ENCODE peak calls at places on chromosomes 7 and 10, in nine cellular contexts. B is AG10803, C is HL-60, J is fibroblast of villous mesenchyme, Y is cardiac fibroblast, O is psoas muscle, G is Calu3, T is B cell, V is neural progenitor cell. M is an unnamed sample.

GRCh38 chr7:51151452-51151851 is 165.2 kb downstream of the COBL start:
- DNase-seq in T (no peak), O (no peak), Y (no peak), G (no peak), B (no peak), J (no peak), V (no peak), C (no peak), M (no peak)

GRCh38 chr10:71072146-71072819 is 140.1 kb upstream of the UNC5B start:
- DNase-seq in T (no peak), O (no peak), B (no peak), G (no peak), J (no peak), C (no peak), V (no peak), Y (no peak), M (no peak)

GRCh38 chr7:11648104-11648503 is 183.9 kb downstream of the THSD7A start:
- DNase-seq in V (no peak), G (no peak), Y (no peak), B (no peak), C (no peak), O (no peak), J (no peak), T (no peak), M (peak)

GRCh38 chr7:155576900-155577508 is 30.6 kb upstream of the CNPY1 start:
- DNase-seq in Y (no peak), B (no peak), G (peak), C (no peak), O (no peak), J (no peak), T (no peak), V (no peak), M (no peak)

GRCh38 chr7:140653319-140654108 is 12.9 kb upstream of the DENND2A start:
- DNase-seq in B (peak), G (peak), Y (peak), O (peak), V (peak), J (peak), C (peak), T (no peak), M (peak)

GRCh38 chr10:80414126-80414898 is 6.0 kb downstream of the PRXL2A start:
- DNase-seq in Y (no peak), V (no peak), B (no peak), J (peak), O (no peak), G (no peak), C (no peak), T (no peak), M (peak)

GRCh38 chr10:77248104-77248503 is 389.5 kb downstream of the KCNMA1 start:
- DNase-seq in V (peak), T (no peak), C (no peak), Y (peak), J (no peak), O (no peak), B (no peak), G (no peak), M (peak)

GRCh38 chr7:158911734-158912133 is 55.4 kb downstream of the DYNC2I1 start:
- DNase-seq in O (no peak), Y (no peak), G (no peak), T (no peak), J (no peak), C (no peak), B (no peak), V (no peak), M (no peak)

GRCh38 chr10:45655219-45655618 is 17.4 kb downstream of the ZFAND4 start:
- DNase-seq in T (no peak), J (no peak), V (no peak), B (no peak), Y (no peak), G (no peak), O (no peak), C (no peak), M (no peak)

GRCh38 chr10:14507156-14507555 is 176.4 kb upstream of the FRMD4A start:
- DNase-seq in J (no peak), C (no peak), Y (no peak), B (no peak), T (no peak), O (no peak), G (no peak), V (no peak), M (no peak)

GRCh38 chr7:42128703-42129102 is 108.3 kb downstream of the GLI3 start:
- DNase-seq in O (no peak), B (peak), C (no peak), G (no peak), V (peak), J (peak), T (no peak), Y (no peak), M (peak)

GRCh38 chr7:73557397-73558257 is at the start of gene BCL7B:
- DNase-seq in C (peak), G (peak), B (peak), V (peak), T (peak), J (peak), Y (peak), O (peak), M (peak)

GRCh38 chr7:150976529-150977381 is 1.4 kb downstream of the KCNH2 start:
- DNase-seq in G (no peak), T (no peak), Y (no peak), J (no peak), B (no peak), O (no peak), V (peak), C (no peak), M (no peak)

GRCh38 chr7:98295467-98296220 is 14.2 kb downstream of the BRI3 start:
- DNase-seq in V (no peak), B (no peak), T (no peak), O (no peak), J (no peak), C (no peak), G (no peak), Y (no peak), M (no peak)

GRCh38 chr7:40232242-40232929 is 97.6 kb downstream of the SUGCT start:
- DNase-seq in T (no peak), J (peak), V (peak), O (no peak), C (no peak), G (peak), B (peak), Y (peak), M (peak)

GRCh38 chr10:124248056-124248455 is 154.7 kb upstream of the CHST15 start:
- DNase-seq in G (no peak), J (no peak), O (no peak), Y (no peak), T (no peak), C (no peak), V (no peak), B (no peak), M (no peak)

GRCh38 chr10:101897633-101898032 is 54.0 kb upstream of the KCNIP2 start:
- DNase-seq in Y (peak), G (no peak), C (no peak), V (no peak), O (no peak), J (peak), B (no peak), T (no peak), M (peak)

GRCh38 chr10:73956476-73957338 is 41.2 kb upstream of the VCL start:
- DNase-seq in O (no peak), Y (peak), J (peak), C (peak), G (peak), B (no peak), V (no peak), T (peak), M (peak)

GRCh38 chr10:74293686-74294365 is 142.8 kb downstream of the ADK start:
- DNase-seq in B (peak), O (no peak), J (peak), C (no peak), V (no peak), T (no peak), Y (peak), G (peak), M (peak)

DNA sequence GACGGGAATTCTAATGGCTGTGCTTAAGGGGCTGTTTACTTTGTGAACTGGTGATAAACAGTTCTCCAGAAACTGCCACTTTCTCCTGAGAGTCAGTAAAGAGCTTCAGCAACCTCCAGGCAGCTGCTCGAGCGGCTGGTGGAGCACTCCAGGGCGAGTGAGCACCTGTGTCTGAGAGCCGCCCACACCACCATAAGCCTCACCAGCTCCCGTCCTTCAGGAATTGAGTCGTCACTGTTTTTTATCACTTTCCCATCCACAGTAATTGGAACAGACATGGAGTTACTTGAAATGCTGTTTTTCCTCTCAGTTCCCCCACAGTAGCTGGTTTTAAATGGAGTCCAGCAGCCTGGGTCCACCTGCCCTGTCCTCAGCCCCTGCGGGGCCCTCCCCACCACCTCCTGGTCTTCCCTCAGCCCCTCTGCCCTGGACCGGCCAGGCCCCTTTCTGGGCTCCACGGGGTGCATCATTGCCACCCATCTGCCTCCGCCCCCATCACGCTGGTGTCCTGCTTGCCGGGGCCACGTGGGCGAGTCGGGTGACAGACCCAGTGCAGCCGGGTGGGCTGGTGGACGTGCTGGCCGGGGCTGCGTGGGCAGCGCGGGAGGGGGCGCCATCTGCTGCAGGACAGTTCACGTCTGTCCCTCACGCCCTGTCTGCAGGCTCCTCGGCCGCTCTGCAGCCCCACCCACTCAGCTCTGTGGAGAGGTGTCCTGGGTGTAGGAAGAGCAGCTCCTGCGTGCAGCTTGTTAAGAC is 56.0 kb downstream of the NKX6-2 start:
- DNase-seq in V (no peak), Y (no peak), T (no peak), G (no peak), O (no peak), B (no peak), C (no peak), J (no peak), M (no peak)
- TF ChIP-seq CTCF in V (no peak), Y (no peak), T (no peak), G (no peak), O (no peak), B (no peak), C (no peak), J (no peak), M (no peak)

GRCh38 chr10:97010695-97011206 is 175.0 kb downstream of the SLIT1 start:
- DNase-seq in G (no peak), T (no peak), J (no peak), Y (no peak), C (no peak), B (no peak), O (no peak), V (no peak), M (no peak)

GRCh38 chr10:97005349-97005748 is 173.3 kb downstream of the LCOR start:
- DNase-seq in B (no peak), O (no peak), Y (no peak), V (no peak), J (no peak), T (no peak), G (no peak), C (no peak), M (no peak)

GRCh38 chr10:97006364-97006763 is 174.3 kb downstream of the LCOR start:
- DNase-seq in J (no peak), V (no peak), B (no peak), C (no peak), G (no peak), T (no peak), Y (no peak), O (no peak), M (no peak)

GRCh38 chr10:97004591-97004990 is 172.5 kb downstream of the LCOR start:
- DNase-seq in T (no peak), O (no peak), Y (no peak), C (no peak), V (no peak), J (no peak), B (no peak), G (no peak), M (no peak)

DNA sequence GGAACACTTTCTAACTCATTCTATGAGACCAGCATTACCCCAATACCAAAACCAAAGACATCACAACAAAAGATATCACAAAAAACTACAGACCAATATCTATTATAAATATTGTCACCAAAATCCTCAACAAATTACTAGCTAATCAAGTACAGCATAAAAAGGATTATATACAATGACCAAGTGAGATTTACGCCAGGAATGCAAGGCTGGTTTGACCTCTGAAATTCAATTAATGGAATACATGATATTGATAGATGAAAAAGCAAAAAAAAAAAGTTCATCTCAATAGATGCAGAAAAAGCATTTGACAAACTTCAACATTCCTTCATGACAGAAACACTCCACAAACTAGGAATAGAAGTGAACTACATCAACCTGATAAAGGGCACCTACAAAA is 175.3 kb downstream of the LCOR start:
- DNase-seq in G (no peak), Y (no peak), O (no peak), T (no peak), B (no peak), C (no peak), V (no peak), J (no peak), M (no peak)
- TF ChIP-seq CTCF in G (no peak), Y (no peak), O (no peak), T (no peak), B (no peak), C (no peak), V (no peak), J (no peak), M (no peak)

DNA sequence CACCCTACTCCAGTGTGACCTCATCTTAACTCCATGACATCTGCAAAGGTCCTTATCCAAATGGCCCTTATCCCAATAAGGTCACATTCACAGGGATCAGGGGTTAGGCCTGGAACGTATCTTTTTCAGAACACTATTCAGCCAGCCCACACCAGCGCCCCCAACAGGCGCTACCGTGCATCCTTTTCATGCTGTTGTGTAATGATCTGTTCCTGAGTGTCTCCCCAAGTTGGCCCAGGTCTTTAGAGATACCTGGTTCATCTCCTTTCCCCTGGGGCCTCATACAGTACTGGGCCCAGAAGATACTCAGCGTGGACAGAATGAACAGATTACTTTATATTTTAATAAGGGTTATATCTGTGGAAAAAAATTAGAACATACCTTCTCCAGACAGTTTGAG is 132.6 kb upstream of the ADAM12 start:
- DNase-seq in G (no peak), B (no peak), J (no peak), C (no peak), Y (no peak), V (no peak), T (no peak), O (no peak), M (no peak)
- TF ChIP-seq CTCF in G (no peak), B (no peak), J (no peak), C (no peak), Y (no peak), V (no peak), T (no peak), O (no peak), M (peak)

GRCh38 chr10:79066460-79067240 is 2.1 kb upstream of the ZMIZ1 start:
- DNase-seq in V (peak), C (no peak), J (no peak), B (peak), T (peak), Y (peak), O (no peak), G (peak), M (peak)

GRCh38 chr10:79068562-79069324 is at the start of gene ZMIZ1:
- DNase-seq in V (peak), Y (peak), B (peak), J (peak), G (peak), T (peak), O (peak), C (no peak), M (peak)

GRCh38 chr10:79065853-79066252 is 2.9 kb upstream of the ZMIZ1 start:
- DNase-seq in J (no peak), V (no peak), Y (no peak), T (no peak), O (no peak), C (no peak), G (no peak), B (no peak), M (no peak)

GRCh38 chr10:79068203-79068561 is 584 bp upstream of the ZMIZ1 start:
- DNase-seq in Y (peak), J (no peak), V (no peak), C (no peak), T (peak), O (peak), G (peak), B (no peak), M (peak)

DNA sequence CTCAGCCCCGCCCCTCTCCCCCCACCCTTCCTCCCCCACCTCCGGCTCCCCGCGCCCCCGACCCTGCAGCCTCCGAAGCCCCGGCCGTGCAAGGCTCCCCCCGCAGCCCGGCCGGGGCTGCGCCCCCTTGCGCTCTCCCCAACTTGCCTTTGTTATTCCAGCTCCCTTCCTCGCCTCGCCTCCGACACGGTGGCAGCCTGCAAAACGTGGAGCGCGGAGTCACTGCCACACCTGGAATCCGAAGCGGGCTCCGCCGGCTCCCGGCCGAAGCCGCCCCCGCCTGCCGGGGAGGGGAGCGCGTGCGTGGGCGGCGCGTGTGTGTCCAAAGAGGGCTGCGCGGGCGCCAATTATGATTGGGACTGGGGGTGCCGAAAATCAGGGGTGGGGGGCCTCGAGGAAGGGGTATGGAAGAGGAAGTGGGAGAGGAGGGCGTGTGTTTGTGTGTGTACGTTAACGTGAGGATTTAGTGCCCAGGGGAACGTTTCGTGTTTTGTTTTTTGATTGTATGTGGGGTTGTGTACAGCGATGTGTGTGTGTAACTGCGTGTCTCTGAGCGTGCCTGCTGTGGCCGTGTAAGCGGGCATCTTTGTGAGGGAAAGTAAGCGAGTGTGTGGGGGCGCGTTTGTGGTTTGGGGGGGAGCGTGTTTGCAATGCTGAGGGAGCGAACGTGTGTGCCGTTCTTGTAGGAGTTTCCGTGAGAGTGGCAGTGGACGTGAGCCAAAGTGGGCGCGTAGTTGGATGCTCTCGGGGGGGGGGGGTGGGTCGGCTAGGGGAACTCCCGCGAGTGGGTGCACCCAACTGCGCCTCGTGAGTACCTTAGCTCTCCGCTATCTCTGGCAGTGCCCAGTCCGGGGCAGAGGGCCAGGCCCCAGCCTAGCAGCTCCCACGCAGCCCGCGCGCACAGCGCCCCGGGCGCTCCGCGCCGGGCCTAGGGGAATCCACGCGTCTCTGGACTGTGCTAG is 1.2 kb upstream of the ZMIZ1 start:
- DNase-seq in V (peak), J (peak), O (peak), G (peak), T (peak), Y (peak), C (peak), B (peak), M (peak)
- TF ChIP-seq CTCF in V (peak), J (peak), O (no peak), G (peak), T (no peak), Y (no peak), C (no peak), B (peak), M (peak)

DNA sequence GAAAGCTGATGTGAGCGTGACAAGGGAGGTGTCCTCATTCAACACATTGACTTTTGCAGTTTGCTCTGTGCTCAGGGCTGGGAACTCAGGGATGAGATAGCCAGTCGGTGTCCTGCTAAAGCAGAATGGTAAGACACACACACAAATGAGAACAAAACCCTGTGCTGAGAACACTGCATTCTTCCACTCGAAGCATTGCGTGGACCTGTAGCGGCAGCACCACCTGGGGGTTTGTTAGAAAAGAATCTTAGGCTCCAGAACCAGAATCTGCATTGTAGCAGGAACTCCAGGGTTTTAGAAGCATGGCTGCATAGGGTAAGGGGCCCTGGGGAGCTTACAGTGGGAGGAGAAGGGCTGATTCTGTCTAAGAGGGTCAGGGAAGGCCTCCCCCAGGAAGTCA is 21.5 kb upstream of the OGDHL start:
- DNase-seq in C (no peak), J (no peak), V (peak), B (no peak), Y (no peak), T (no peak), O (no peak), G (no peak), M (no peak)
- TF ChIP-seq CTCF in C (no peak), J (no peak), V (peak), B (no peak), Y (no peak), T (no peak), O (no peak), G (no peak), M (peak)

GRCh38 chr10:27742195-27742925 is 3.3 kb downstream of the MKX start:
- DNase-seq in G (peak), Y (peak), V (peak), C (peak), O (peak), J (peak), T (peak), B (peak), M (peak)
- TF ChIP-seq CTCF in G (peak), Y (peak), V (peak), C (peak), O (peak), J (peak), T (peak), B (peak), M (peak)

M was measured in choroid plexus epithelial cell.